ENCODE peak calls at places on chromosome 7, in nine cellular contexts. A is colonic mucosa; M is prostate gland; Z is sigmoid colon; B is suprapubic skin; J is uterus; N is cardiac muscle cell; G is neuronal stem cell; F is CD4-positive, alpha-beta memory T cell. Q is an unnamed sample. For H3K9me3, H3K36me3 and H3K27me3, the result is how much of the 10 kb centered on the place peaks cover.

GRCh38 chr7:66140924-66141323 is 26.3 kb downstream of the CRCP start:
- DNase-seq in A (peak), M (peak), Z (peak), B (peak), J (peak), N (peak), G (no peak), F (no peak), Q (peak)

GRCh38 chr7:47940482-47941001 is 7.7 kb downstream of the PKD1L1 start:
- DNase-seq in A (peak), M (no peak), Z (no peak), B (no peak), J (no peak), N (peak), G (no peak), F (no peak), Q (no peak)

GRCh38 chr7:132866551-132866950 is 215.3 kb downstream of the CHCHD3 start:
- DNase-seq in A (no peak), M (no peak), Z (no peak), B (no peak), J (no peak), N (no peak), G (no peak), F (no peak), Q (no peak)

GRCh38 chr7:27189560-27190283 is 4.7 kb upstream of the HOXA11 start:
- DNase-seq in A (no peak), M (peak), Z (no peak), B (peak), J (no peak), N (no peak), G (no peak), F (no peak), Q (no peak)

GRCh38 chr7:106041140-106041717 is 70.9 kb downstream of the SYPL1 start:
- DNase-seq in A (no peak), M (no peak), Z (peak), B (no peak), J (no peak), N (peak), G (peak), F (no peak), Q (peak)

GRCh38 chr7:74514131-74514591 is 60.5 kb downstream of the GTF2IRD1 start:
- DNase-seq in A (no peak), M (no peak), Z (peak), B (no peak), J (no peak), N (peak), G (no peak), F (no peak), Q (no peak)

GRCh38 chr7:2017483-2017891 is 215.3 kb downstream of the MAD1L1 start:
- DNase-seq in A (no peak), M (no peak), Z (peak), B (peak), J (no peak), N (no peak), G (no peak), F (no peak), Q (no peak)

GRCh38 chr7:138247568-138248328 is 171.5 kb downstream of the AKR1D1 start:
- DNase-seq in A (no peak), M (no peak), Z (no peak), B (no peak), J (no peak), N (no peak), G (no peak), F (no peak), Q (no peak)

GRCh38 chr7:143177374-143178119 is 5.7 kb upstream of the TAS2R39 start:
- DNase-seq in A (no peak), M (no peak), Z (no peak), B (no peak), J (no peak), N (no peak), G (no peak), F (no peak), Q (no peak)

GRCh38 chr7:84848219-84848973 is 338.5 kb downstream of the SEMA3D start:
- DNase-seq in A (no peak), M (no peak), Z (no peak), B (no peak), J (no peak), N (no peak), G (no peak), F (no peak), Q (no peak)

GRCh38 chr7:158430308-158431034 is 157.2 kb downstream of the PTPRN2 start:
- DNase-seq in A (no peak), M (no peak), Z (peak), B (no peak), J (no peak), N (no peak), G (no peak), F (no peak), Q (no peak)
- H3K9me3 ChIP-seq in A (under half), M (under half), Z (under half), B (under half), J (under half), N (under half), G (under half), F (under half), Q (under half)

DNA sequence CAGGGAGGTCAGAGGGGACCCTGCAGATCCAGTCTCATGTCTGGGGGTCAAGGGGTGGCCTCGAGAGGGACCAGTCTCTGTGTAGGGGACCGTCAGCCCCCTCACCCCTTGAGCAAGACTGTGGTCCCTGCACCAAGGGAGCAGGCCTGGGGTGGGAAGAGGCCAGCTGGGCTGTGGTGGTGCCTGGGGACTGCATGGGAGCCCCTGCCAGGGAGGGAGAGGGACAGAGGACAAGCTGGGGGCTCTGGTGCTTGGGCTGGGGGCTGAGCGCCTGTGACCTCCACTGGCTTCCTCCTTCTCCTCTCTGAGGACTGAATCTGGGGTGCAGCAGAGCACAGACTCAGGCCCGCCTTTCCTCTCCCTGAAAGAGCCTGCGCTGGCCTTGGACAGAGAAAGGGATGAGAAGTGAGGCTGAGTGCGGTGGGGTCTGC is 771 bp upstream of the PILRB start:
- DNase-seq in A (no peak), M (no peak), Z (no peak), B (peak), J (no peak), N (no peak), G (no peak), F (no peak), Q (no peak)
- H3K36me3 ChIP-seq in A (under half), M (under half), Z (half or more), B (half or more), J (under half), N (under half), G (half or more), F (half or more), Q (half or more)

GRCh38 chr7:50159154-50159553 is 66.1 kb upstream of the ZPBP start:
- DNase-seq in A (no peak), M (no peak), Z (no peak), B (no peak), J (no peak), N (no peak), G (no peak), F (no peak), Q (no peak)
- H3K27me3 ChIP-seq in A (under half), M (under half), Z (under half), B (under half), J (under half), N (under half), G (under half), F (under half), Q (under half)

GRCh38 chr7:64978497-64979203 is 12.2 kb downstream of the ZNF117 start:
- DNase-seq in A (no peak), M (no peak), Z (no peak), B (no peak), J (no peak), N (no peak), G (no peak), F (no peak), Q (no peak)
- H3K9me3 ChIP-seq in A (under half), M (under half), Z (under half), B (half or more), J (under half), N (under half), G (under half), F (under half), Q (under half)

DNA sequence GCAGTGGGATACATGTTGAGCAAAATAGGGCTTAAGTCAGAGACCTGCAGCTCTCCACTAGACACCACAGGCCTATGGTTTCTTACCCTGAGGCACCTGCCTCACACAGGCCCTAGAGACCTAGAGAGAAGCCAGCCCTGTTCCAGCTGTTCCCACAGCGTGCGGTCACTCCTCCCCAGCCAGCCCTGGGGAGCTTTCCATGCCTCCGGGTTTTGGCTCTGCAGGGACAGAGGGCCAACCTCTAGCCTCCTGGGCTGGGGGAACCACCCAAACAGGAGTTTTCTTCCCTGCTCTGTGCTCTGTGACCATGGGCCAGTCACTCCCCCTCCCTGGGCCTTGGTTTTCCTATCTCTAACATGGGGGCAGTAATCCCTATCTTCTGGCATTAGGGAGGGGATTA is 33.0 kb downstream of the SH2B2 start:
- DNase-seq in A (no peak), M (no peak), Z (no peak), B (no peak), J (no peak), N (no peak), G (no peak), F (no peak), Q (no peak)
- H3K36me3 ChIP-seq in A (under half), M (under half), Z (under half), B (under half), J (under half), N (under half), G (under half), F (under half), Q (under half)

DNA sequence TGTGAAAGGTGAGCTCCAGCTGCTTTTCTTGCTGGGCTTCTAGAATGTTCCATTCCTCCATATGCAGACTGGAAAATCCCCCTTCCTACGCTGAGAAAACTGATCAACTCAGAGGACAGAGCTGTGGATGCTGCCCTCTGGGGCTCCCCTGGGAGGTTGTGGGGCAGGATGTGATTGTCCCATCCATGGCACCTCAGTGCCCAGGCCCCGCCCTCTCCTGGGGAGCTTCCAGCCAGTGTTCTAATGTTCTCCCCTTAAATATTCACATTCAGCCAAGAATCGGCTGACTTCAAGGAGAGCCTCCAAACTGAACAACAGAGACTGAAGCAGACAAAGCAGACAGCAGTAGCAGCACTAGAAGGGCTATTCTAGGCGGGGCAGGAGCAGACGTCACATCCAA is 55.0 kb downstream of the RAMP3 start:
- DNase-seq in A (no peak), M (no peak), Z (no peak), B (no peak), J (no peak), N (no peak), G (no peak), F (no peak), Q (no peak)
- H3K27me3 ChIP-seq in A (under half), M (under half), Z (under half), B (under half), J (under half), N (under half), G (under half), F (under half), Q (under half)

GRCh38 chr7:158061031-158061630 is 526.5 kb downstream of the PTPRN2 start:
- DNase-seq in A (no peak), M (no peak), Z (peak), B (no peak), J (no peak), N (no peak), G (no peak), F (no peak), Q (no peak)

GRCh38 chr7:158063850-158064610 is 523.6 kb downstream of the PTPRN2 start:
- DNase-seq in A (no peak), M (no peak), Z (peak), B (no peak), J (no peak), N (no peak), G (no peak), F (no peak), Q (peak)

GRCh38 chr7:158061884-158062656 is 525.6 kb downstream of the PTPRN2 start:
- DNase-seq in A (no peak), M (no peak), Z (peak), B (no peak), J (no peak), N (no peak), G (no peak), F (no peak), Q (peak)

GRCh38 chr7:158064631-158065030 is 523.0 kb downstream of the PTPRN2 start:
- DNase-seq in A (no peak), M (no peak), Z (peak), B (no peak), J (no peak), N (no peak), G (no peak), F (no peak), Q (no peak)

GRCh38 chr7:158062661-158063060 is 525.0 kb downstream of the PTPRN2 start:
- DNase-seq in A (no peak), M (no peak), Z (peak), B (no peak), J (no peak), N (no peak), G (no peak), F (no peak), Q (no peak)
- H3K9me3 ChIP-seq in A (under half), M (under half), Z (under half), B (under half), J (under half), N (under half), G (under half), F (under half), Q (under half)

Q was measured in pancreas.